ENCODE peak calls at places on chromosome 7, in seven cellular contexts. One of them, this sample, is unnamed.

GRCh38 chr7:131105803-131106680 is 221.6 kb upstream of the MKLN1 start:
- DNase-seq in cardiac muscle cell: peak; percentile 71
- DNase-seq in endothelial cell of umbilical vein: peak; percentile 72
- DNase-seq in breast epithelium: peak; percentile 72
- DNase-seq in GM20000: peak; percentile 93
- DNase-seq in progenitor cell of endocrine pancreas: peak; percentile 45
- DNase-seq in AG10803: peak; percentile 73
- DNase-seq in this sample: peak; percentile 89

GRCh38 chr7:145036592-145037386 is 200.9 kb upstream of the TPK1 start:
- DNase-seq in cardiac muscle cell: peak; percentile 69
- DNase-seq in AG10803: peak; percentile 16
- DNase-seq in breast epithelium: no peak
- DNase-seq in endothelial cell of umbilical vein: peak; percentile 46
- DNase-seq in progenitor cell of endocrine pancreas: peak; percentile 16
- DNase-seq in GM20000: peak; percentile 28
- DNase-seq in this sample: no peak

GRCh38 chr7:143304938-143305337 is 11.0 kb upstream of the CLCN1 start:
- DNase-seq in breast epithelium: no peak
- DNase-seq in cardiac muscle cell: no peak
- DNase-seq in endothelial cell of umbilical vein: no peak
- DNase-seq in GM20000: no peak
- DNase-seq in progenitor cell of endocrine pancreas: no peak
- DNase-seq in AG10803: no peak
- DNase-seq in this sample: no peak

GRCh38 chr7:76302299-76303056 is at the start of gene HSPB1:
- DNase-seq in breast epithelium: peak; percentile 94
- DNase-seq in AG10803: peak; percentile 90
- DNase-seq in endothelial cell of umbilical vein: peak; percentile 98
- DNase-seq in GM20000: peak; percentile 91
- DNase-seq in cardiac muscle cell: peak; percentile 96
- DNase-seq in progenitor cell of endocrine pancreas: no peak
- DNase-seq in this sample: peak; percentile 65

GRCh38 chr7:27124979-27125689 is 5.4 kb downstream of the HOXA4 start:
- DNase-seq in endothelial cell of umbilical vein: peak; percentile 60
- DNase-seq in breast epithelium: peak; percentile 13
- DNase-seq in GM20000: no peak
- DNase-seq in AG10803: no peak
- DNase-seq in progenitor cell of endocrine pancreas: no peak
- DNase-seq in cardiac muscle cell: no peak
- DNase-seq in this sample: no peak

GRCh38 chr7:27640914-27641570 is 21.6 kb downstream of the HIBADH start:
- DNase-seq in AG10803: peak; percentile 30
- DNase-seq in GM20000: no peak
- DNase-seq in endothelial cell of umbilical vein: peak; percentile 96
- DNase-seq in breast epithelium: no peak
- DNase-seq in cardiac muscle cell: no peak
- DNase-seq in progenitor cell of endocrine pancreas: no peak
- DNase-seq in this sample: no peak

GRCh38 chr7:43038229-43038628 is 74.2 kb upstream of the HECW1 start:
- DNase-seq in breast epithelium: no peak
- DNase-seq in GM20000: no peak
- DNase-seq in endothelial cell of umbilical vein: no peak
- DNase-seq in AG10803: peak; percentile 93
- DNase-seq in progenitor cell of endocrine pancreas: no peak
- DNase-seq in cardiac muscle cell: no peak
- DNase-seq in this sample: no peak

GRCh38 chr7:107405559-107405958 is 64.3 kb upstream of the GPR22 start:
- DNase-seq in endothelial cell of umbilical vein: no peak
- DNase-seq in breast epithelium: no peak
- DNase-seq in GM20000: no peak
- DNase-seq in AG10803: no peak
- DNase-seq in progenitor cell of endocrine pancreas: no peak
- DNase-seq in cardiac muscle cell: no peak
- DNase-seq in this sample: no peak

GRCh38 chr7:20350518-20350951 is 19.8 kb downstream of the ITGB8 start:
- DNase-seq in progenitor cell of endocrine pancreas: no peak
- DNase-seq in GM20000: no peak
- DNase-seq in breast epithelium: no peak
- DNase-seq in AG10803: peak; percentile 23
- DNase-seq in cardiac muscle cell: peak; percentile 51
- DNase-seq in endothelial cell of umbilical vein: peak; percentile 66
- DNase-seq in this sample: no peak

GRCh38 chr7:130144632-130145171 is 60.5 kb downstream of the TMEM209 start:
- DNase-seq in progenitor cell of endocrine pancreas: no peak
- DNase-seq in breast epithelium: peak; percentile 63
- DNase-seq in GM20000: no peak
- DNase-seq in cardiac muscle cell: peak; percentile 23
- DNase-seq in AG10803: peak; percentile 91
- DNase-seq in endothelial cell of umbilical vein: no peak
- DNase-seq in this sample: no peak

GRCh38 chr7:38942431-38943051 is 33.5 kb upstream of the VPS41 start:
- DNase-seq in cardiac muscle cell: no peak
- DNase-seq in AG10803: no peak
- DNase-seq in breast epithelium: no peak
- DNase-seq in progenitor cell of endocrine pancreas: no peak
- DNase-seq in GM20000: no peak
- DNase-seq in endothelial cell of umbilical vein: no peak
- DNase-seq in this sample: no peak

GRCh38 chr7:157234271-157234670 is 95.5 kb downstream of the UBE3C start:
- DNase-seq in breast epithelium: no peak
- DNase-seq in cardiac muscle cell: no peak
- DNase-seq in endothelial cell of umbilical vein: no peak
- DNase-seq in GM20000: no peak
- DNase-seq in progenitor cell of endocrine pancreas: no peak
- DNase-seq in AG10803: peak; percentile 91
- DNase-seq in this sample: no peak

GRCh38 chr7:86963599-86964230 is 95.7 kb downstream of the ELAPOR2 start:
- DNase-seq in progenitor cell of endocrine pancreas: no peak
- DNase-seq in cardiac muscle cell: no peak
- DNase-seq in GM20000: peak; percentile 13
- DNase-seq in AG10803: peak; percentile 68
- DNase-seq in breast epithelium: no peak
- DNase-seq in endothelial cell of umbilical vein: no peak
- DNase-seq in this sample: no peak

GRCh38 chr7:155352753-155353115 is 55.1 kb downstream of the INSIG1 start:
- DNase-seq in progenitor cell of endocrine pancreas: no peak
- DNase-seq in endothelial cell of umbilical vein: no peak
- DNase-seq in GM20000: no peak
- DNase-seq in cardiac muscle cell: no peak
- DNase-seq in AG10803: no peak
- DNase-seq in breast epithelium: no peak
- DNase-seq in this sample: no peak

DNA sequence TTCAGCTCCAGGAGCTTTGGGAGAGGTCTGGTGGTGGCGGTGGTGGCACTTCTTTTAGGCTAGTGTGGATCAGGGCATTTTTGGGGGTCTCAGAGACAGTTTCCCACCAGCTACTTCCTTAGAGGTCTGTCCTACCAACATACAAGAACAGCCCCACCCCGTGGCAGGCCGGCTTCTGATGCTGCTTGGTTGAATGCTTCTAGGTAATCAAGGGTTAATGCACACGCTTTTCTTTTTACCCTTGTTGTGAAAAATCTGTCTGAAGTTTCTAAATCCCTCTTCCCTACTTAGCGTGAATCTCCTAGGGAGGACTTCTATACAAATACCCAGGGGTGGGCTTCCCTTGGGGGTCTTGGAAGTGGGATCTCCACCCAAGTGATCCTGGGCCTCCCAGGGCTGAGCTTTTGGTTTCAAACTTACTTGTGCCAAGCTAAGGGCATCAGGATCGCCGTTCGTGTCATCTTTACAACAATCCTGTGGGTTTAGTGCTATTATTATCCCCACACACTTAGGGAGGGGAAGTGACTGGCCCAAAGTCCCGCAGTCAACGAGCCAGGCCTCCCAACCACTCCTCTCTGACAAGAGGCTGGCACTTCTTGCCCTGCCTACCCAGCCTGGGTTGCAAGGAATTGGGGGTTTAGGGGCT is 1.7 kb downstream of the SH2B2 start:
- DNase-seq in endothelial cell of umbilical vein: no peak
- DNase-seq in AG10803: no peak
- DNase-seq in progenitor cell of endocrine pancreas: no peak
- DNase-seq in breast epithelium: no peak
- DNase-seq in cardiac muscle cell: no peak
- DNase-seq in GM20000: no peak
- DNase-seq in this sample: no peak
- TF ChIP-seq CTCF in endothelial cell of umbilical vein: no peak
- TF ChIP-seq CTCF in AG10803: peak; percentile 18
- TF ChIP-seq CTCF in progenitor cell of endocrine pancreas: no peak
- TF ChIP-seq CTCF in breast epithelium: no peak
- TF ChIP-seq CTCF in cardiac muscle cell: no peak
- TF ChIP-seq CTCF in GM20000: no peak
- TF ChIP-seq CTCF in this sample: no peak

DNA sequence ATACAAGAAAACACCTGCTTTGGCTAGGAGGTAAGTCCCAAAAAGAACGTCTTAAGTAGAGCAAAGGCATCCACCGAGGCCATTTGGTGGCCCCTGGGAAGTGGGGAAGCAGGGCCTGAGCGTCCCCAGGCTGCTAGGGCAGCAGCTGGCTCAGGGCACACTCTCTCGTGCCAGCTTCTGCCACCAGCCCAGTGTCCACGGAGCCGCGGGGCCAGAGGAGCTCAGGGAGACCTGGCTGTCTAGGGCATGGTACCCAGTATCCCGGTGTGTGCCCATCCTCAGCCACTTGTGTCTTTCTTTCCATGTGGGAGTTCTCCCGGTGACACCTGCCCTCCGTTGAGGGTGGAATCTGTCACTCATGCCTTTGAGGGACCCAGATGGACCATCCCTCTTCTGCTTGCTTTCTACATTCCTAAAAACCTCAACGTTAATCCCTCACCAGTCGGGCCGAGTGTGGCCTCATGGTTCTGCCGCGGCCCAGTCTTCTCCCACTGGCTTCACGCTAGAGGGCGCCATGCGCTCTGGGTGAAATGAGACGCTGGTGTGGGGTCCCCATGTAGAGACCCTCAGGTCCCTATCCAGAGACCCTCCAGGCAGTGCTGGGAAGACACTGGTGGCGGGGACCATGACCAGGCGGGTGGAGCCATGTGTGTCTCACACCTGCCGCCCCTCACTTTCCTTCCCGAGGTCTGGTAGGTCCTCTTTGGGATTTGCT is 9.5 kb upstream of the AP5Z1 start:
- DNase-seq in cardiac muscle cell: no peak
- DNase-seq in breast epithelium: no peak
- DNase-seq in AG10803: no peak
- DNase-seq in progenitor cell of endocrine pancreas: no peak
- DNase-seq in endothelial cell of umbilical vein: no peak
- DNase-seq in GM20000: no peak
- DNase-seq in this sample: no peak
- TF ChIP-seq CTCF in cardiac muscle cell: peak; percentile 26
- TF ChIP-seq CTCF in breast epithelium: no peak
- TF ChIP-seq CTCF in AG10803: peak; percentile 21
- TF ChIP-seq CTCF in progenitor cell of endocrine pancreas: peak; percentile 17
- TF ChIP-seq CTCF in endothelial cell of umbilical vein: no peak
- TF ChIP-seq CTCF in GM20000: no peak
- TF ChIP-seq CTCF in this sample: no peak

DNA sequence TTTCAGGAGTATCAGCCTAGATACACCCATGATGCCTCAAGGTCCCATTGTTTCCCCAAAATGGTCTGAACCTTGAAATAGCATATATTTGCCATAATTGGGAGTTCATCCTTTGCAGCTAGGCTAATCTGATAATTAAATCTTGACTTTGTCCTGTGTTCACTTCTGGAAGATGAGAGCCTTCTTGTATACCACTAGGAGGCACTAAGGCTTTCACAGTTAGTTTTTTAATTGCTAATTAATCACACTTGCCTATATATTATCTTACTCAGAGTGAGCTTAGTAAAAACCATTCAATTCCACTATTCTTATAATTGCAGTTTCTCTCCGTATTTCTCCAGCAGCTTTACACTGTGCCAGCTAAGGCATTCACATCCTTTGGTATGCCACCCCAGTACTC is 48.7 kb upstream of the MAGI2 start:
- DNase-seq in progenitor cell of endocrine pancreas: no peak
- DNase-seq in AG10803: no peak
- DNase-seq in cardiac muscle cell: no peak
- DNase-seq in breast epithelium: no peak
- DNase-seq in endothelial cell of umbilical vein: peak; percentile 16
- DNase-seq in GM20000: no peak
- DNase-seq in this sample: no peak
- TF ChIP-seq CTCF in progenitor cell of endocrine pancreas: peak; percentile 19
- TF ChIP-seq CTCF in AG10803: no peak
- TF ChIP-seq CTCF in cardiac muscle cell: peak; percentile 27
- TF ChIP-seq CTCF in breast epithelium: no peak
- TF ChIP-seq CTCF in endothelial cell of umbilical vein: peak; percentile 28
- TF ChIP-seq CTCF in GM20000: no peak
- TF ChIP-seq CTCF in this sample: no peak

GRCh38 chr7:128861957-128862570 is 592 bp upstream of the ATP6V1F start:
- DNase-seq in AG10803: no peak
- DNase-seq in breast epithelium: no peak
- DNase-seq in GM20000: no peak
- DNase-seq in endothelial cell of umbilical vein: no peak
- DNase-seq in cardiac muscle cell: no peak
- DNase-seq in progenitor cell of endocrine pancreas: no peak
- DNase-seq in this sample: no peak

GRCh38 chr7:128859232-128860157 is 3.2 kb upstream of the ATP6V1F start:
- DNase-seq in AG10803: no peak
- DNase-seq in cardiac muscle cell: no peak
- DNase-seq in endothelial cell of umbilical vein: no peak
- DNase-seq in GM20000: no peak
- DNase-seq in breast epithelium: no peak
- DNase-seq in progenitor cell of endocrine pancreas: no peak
- DNase-seq in this sample: no peak

GRCh38 chr7:128858380-128859231 is 4.0 kb upstream of the ATP6V1F start:
- DNase-seq in endothelial cell of umbilical vein: no peak
- DNase-seq in cardiac muscle cell: no peak
- DNase-seq in breast epithelium: no peak
- DNase-seq in AG10803: no peak
- DNase-seq in progenitor cell of endocrine pancreas: no peak
- DNase-seq in GM20000: no peak
- DNase-seq in this sample: no peak

GRCh38 chr7:128862571-128863432 is at the start of gene ATP6V1F:
- DNase-seq in endothelial cell of umbilical vein: peak; percentile 100
- DNase-seq in AG10803: peak; percentile 94
- DNase-seq in breast epithelium: peak; percentile 95
- DNase-seq in cardiac muscle cell: peak; percentile 97
- DNase-seq in progenitor cell of endocrine pancreas: peak; percentile 99
- DNase-seq in GM20000: peak; percentile 99
- DNase-seq in this sample: peak; percentile 99

DNA sequence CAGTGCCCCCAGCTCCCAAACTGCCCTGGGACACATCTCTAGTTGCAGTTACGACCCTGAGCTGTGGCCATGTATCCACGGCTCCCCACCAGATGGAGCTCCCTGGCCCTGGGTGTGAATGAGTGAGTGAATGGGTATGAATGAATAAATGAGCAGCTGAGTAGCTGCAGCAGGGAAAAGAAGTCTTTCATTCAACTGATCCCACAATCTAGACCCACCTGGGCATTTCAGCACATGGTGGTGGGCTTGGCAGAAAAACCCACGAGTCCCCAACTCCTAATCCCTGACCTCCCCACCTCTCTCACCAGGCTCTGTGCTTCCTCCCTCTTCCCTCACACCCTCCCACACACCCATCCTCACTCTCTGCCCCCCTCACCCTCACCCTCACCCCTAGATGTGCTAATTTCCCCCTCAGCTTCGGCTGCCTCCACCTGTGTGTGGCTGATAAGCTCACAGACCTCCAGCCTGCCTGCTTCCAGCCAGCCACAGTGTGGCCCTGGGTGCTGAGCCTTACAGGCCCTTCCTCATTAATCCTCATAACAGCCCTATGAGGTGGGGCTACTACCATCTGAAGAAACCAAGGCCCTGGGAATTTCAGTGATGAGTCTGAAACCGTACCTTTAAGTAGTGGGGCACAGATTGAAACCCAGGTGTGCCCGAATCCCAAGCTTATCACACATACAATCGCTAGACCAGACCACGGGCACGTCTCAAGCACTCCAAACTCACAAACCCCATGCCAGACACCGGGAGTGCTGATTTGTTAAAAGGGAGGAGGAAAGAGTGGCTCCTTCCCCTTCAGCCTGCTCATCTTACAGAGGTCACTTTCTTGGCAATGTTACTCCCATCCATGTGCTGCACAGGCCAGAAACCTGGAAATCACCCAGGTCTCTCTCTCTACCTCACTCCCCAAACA is 2.2 kb upstream of the ATP6V1F start:
- DNase-seq in endothelial cell of umbilical vein: no peak
- DNase-seq in AG10803: peak; percentile 83
- DNase-seq in progenitor cell of endocrine pancreas: no peak
- DNase-seq in GM20000: no peak
- DNase-seq in cardiac muscle cell: no peak
- DNase-seq in breast epithelium: no peak
- DNase-seq in this sample: no peak
- TF ChIP-seq CTCF in endothelial cell of umbilical vein: no peak
- TF ChIP-seq CTCF in AG10803: peak; percentile 28
- TF ChIP-seq CTCF in progenitor cell of endocrine pancreas: no peak
- TF ChIP-seq CTCF in GM20000: no peak
- TF ChIP-seq CTCF in cardiac muscle cell: peak; percentile 13
- TF ChIP-seq CTCF in breast epithelium: no peak
- TF ChIP-seq CTCF in this sample: no peak

This sample was measured in activated B cell treated with CpG ODN at 0.5 μM for 24 hours.